ENCODE peak calls at places on chromosomes 7 and 10, in five cellular contexts. M, L, E, R and S are unnamed samples.

GRCh38 chr7:38753347-38753746 is 122.2 kb upstream of the AMPH start:
- DNase-seq in M (no peak), L (no peak), E (no peak), R (no peak), S (no peak)

GRCh38 chr7:106166651-106167342 is 54.7 kb upstream of the SYPL1 start:
- DNase-seq in M (peak), L (no peak), E (no peak), R (peak), S (no peak)

GRCh38 chr7:69780377-69780776 is 182.1 kb downstream of the AUTS2 start:
- DNase-seq in M (peak), L (no peak), E (no peak), R (peak), S (no peak)

GRCh38 chr7:116337013-116337412 is 126.7 kb downstream of the TES start:
- DNase-seq in M (no peak), L (no peak), E (no peak), R (no peak), S (no peak)

GRCh38 chr10:43066481-43066880 is 10.4 kb upstream of the RET start:
- DNase-seq in M (no peak), L (no peak), E (no peak), R (no peak), S (no peak)

GRCh38 chr10:62733654-62734293 is 70.7 kb upstream of the ADO start:
- DNase-seq in M (no peak), L (no peak), E (no peak), R (no peak), S (no peak)

GRCh38 chr7:139441961-139442360 is 41.5 kb downstream of the KLRG2 start:
- DNase-seq in M (no peak), L (no peak), E (no peak), R (no peak), S (no peak)

GRCh38 chr7:129144834-129145668 is 544 bp downstream of the TSPAN33 start:
- DNase-seq in M (peak), L (peak), E (no peak), R (no peak), S (peak)

GRCh38 chr10:35486297-35486991 is 118.7 kb upstream of the GJD4 start:
- DNase-seq in M (no peak), L (no peak), E (no peak), R (no peak), S (no peak)

GRCh38 chr7:5283421-5284303 is 919 bp downstream of the SLC29A4 start:
- DNase-seq in M (peak), L (no peak), E (no peak), R (no peak), S (no peak)

GRCh38 chr10:25561761-25562160 is 372.3 kb upstream of the MYO3A start:
- DNase-seq in M (no peak), L (no peak), E (no peak), R (no peak), S (no peak)